ENCODE peak calls at places on chromosomes 13 and 19, in four cellular contexts. G, T, A and F are unnamed samples.

GRCh38 chr13:40120781-40121180 is 465.3 kb downstream of the COG6 start:
- DNase-seq in G (no peak), T (no peak), A (peak), F (no peak)

GRCh38 chr13:51000576-51001260 is 91.1 kb downstream of the RNASEH2B start:
- DNase-seq in G (no peak), T (no peak), A (peak), F (no peak)

GRCh38 chr13:106121173-106121754 is 414.2 kb downstream of the EFNB2 start:
- DNase-seq in G (no peak), T (no peak), A (no peak), F (no peak)

GRCh38 chr19:18865973-18866799 is 29.8 kb downstream of the CERS1 start:
- DNase-seq in G (peak), T (peak), A (peak), F (peak)

GRCh38 chr13:109100705-109101104 is 471.3 kb downstream of the MYO16 start:
- DNase-seq in G (no peak), T (no peak), A (peak), F (no peak)

GRCh38 chr19:58582985-58583384 is 9.8 kb upstream of the MZF1 start:
- DNase-seq in G (peak), T (no peak), A (no peak), F (no peak)

GRCh38 chr13:44103721-44104490 is 224.2 kb downstream of the LACC1 start:
- DNase-seq in G (no peak), T (no peak), A (no peak), F (no peak)

GRCh38 chr13:109784590-109785140 is 1.7 kb downstream of the IRS2 start:
- DNase-seq in G (peak), T (peak), A (peak), F (peak)

GRCh38 chr13:70171151-70171550 is 62.9 kb upstream of the KLHL1 start:
- DNase-seq in G (no peak), T (no peak), A (no peak), F (no peak)